ENCODE peak calls at places on chromosomes 2 and 18, in nine cellular contexts. P is spleen, V is OCI-LY7, D is fibroblast of lung, Z is choroid plexus epithelial cell, O is foreskin fibroblast, B is upper lobe of right lung, W is uterus, Q is AG09309. X is an unnamed sample.

GRCh38 chr2:191218292-191218898 is 26.8 kb upstream of the MYO1B start:
- DNase-seq in V (peak), P (no peak), O (peak), Q (no peak), W (no peak), Z (peak), D (peak), B (no peak), X (peak)

GRCh38 chr18:57437782-57438668 is 2.9 kb downstream of the ONECUT2 start:
- DNase-seq in W (no peak), Z (peak), B (no peak), O (peak), P (peak), D (peak), Q (peak), V (no peak), X (peak)

GRCh38 chr2:207875473-207876212 is 105.9 kb upstream of the FZD5 start:
- DNase-seq in D (no peak), V (no peak), O (no peak), Q (no peak), P (no peak), Z (no peak), W (no peak), B (no peak), X (no peak)

GRCh38 chr2:47907097-47907781 is 941 bp upstream of the FBXO11 start:
- DNase-seq in D (no peak), W (peak), P (no peak), Q (no peak), O (peak), B (no peak), V (peak), Z (no peak), X (no peak)

GRCh38 chr2:237627463-237628321 is at the start of gene LRRFIP1:
- DNase-seq in V (no peak), D (no peak), Z (no peak), Q (no peak), W (peak), B (peak), P (peak), O (peak), X (no peak)

GRCh38 chr2:241752689-241753276 is 18.4 kb downstream of the D2HGDH start:
- DNase-seq in W (no peak), D (no peak), B (no peak), Q (no peak), P (no peak), O (no peak), V (no peak), Z (no peak), X (no peak)

GRCh38 chr18:49123431-49123830 is 172.7 kb upstream of the SMAD7 start:
- DNase-seq in V (no peak), Q (no peak), D (no peak), O (peak), Z (peak), P (no peak), W (no peak), B (no peak), X (no peak)

GRCh38 chr2:207403141-207403540 is 126.6 kb upstream of the CREB1 start:
- DNase-seq in Q (no peak), O (peak), V (no peak), P (no peak), W (no peak), Z (no peak), D (no peak), B (no peak), X (no peak)

GRCh38 chr2:146412625-146413024 is 1432.2 kb upstream of the ACVR2A start:
- DNase-seq in D (no peak), O (no peak), Z (no peak), B (no peak), P (peak), Q (no peak), V (peak), W (no peak), X (no peak)

GRCh38 chr2:14448340-14448739 is 184.2 kb upstream of the LRATD1 start:
- DNase-seq in P (no peak), B (no peak), Z (no peak), O (no peak), W (no peak), V (no peak), D (no peak), Q (no peak), X (no peak)

GRCh38 chr2:233418761-233419625 is 64.7 kb downstream of the DGKD start:
- DNase-seq in V (peak), Q (no peak), Z (peak), W (no peak), D (peak), P (peak), B (no peak), O (no peak), X (no peak)

GRCh38 chr2:219502618-219503017 is 3.9 kb downstream of the GMPPA start:
- DNase-seq in D (no peak), W (no peak), O (no peak), B (no peak), P (no peak), V (no peak), Z (no peak), Q (no peak), X (no peak)

GRCh38 chr2:235078914-235079472 is 127.2 kb downstream of the SH3BP4 start:
- DNase-seq in D (no peak), V (no peak), W (no peak), P (no peak), Z (no peak), O (no peak), B (no peak), Q (no peak), X (no peak)

GRCh38 chr2:74690571-74690970 is 36.5 kb downstream of the SEMA4F start:
- DNase-seq in V (peak), Q (peak), D (peak), W (no peak), B (no peak), P (no peak), Z (peak), O (peak), X (peak)

GRCh38 chr2:64639691-64640090 is 14.0 kb downstream of the SERTAD2 start:
- DNase-seq in W (no peak), Z (no peak), V (no peak), P (no peak), D (no peak), O (no peak), Q (no peak), B (no peak), X (no peak)
- TF ChIP-seq CTCF in W (no peak), Z (no peak), V (no peak), P (no peak), D (no peak), O (no peak), Q (no peak), B (no peak), X (no peak)

DNA sequence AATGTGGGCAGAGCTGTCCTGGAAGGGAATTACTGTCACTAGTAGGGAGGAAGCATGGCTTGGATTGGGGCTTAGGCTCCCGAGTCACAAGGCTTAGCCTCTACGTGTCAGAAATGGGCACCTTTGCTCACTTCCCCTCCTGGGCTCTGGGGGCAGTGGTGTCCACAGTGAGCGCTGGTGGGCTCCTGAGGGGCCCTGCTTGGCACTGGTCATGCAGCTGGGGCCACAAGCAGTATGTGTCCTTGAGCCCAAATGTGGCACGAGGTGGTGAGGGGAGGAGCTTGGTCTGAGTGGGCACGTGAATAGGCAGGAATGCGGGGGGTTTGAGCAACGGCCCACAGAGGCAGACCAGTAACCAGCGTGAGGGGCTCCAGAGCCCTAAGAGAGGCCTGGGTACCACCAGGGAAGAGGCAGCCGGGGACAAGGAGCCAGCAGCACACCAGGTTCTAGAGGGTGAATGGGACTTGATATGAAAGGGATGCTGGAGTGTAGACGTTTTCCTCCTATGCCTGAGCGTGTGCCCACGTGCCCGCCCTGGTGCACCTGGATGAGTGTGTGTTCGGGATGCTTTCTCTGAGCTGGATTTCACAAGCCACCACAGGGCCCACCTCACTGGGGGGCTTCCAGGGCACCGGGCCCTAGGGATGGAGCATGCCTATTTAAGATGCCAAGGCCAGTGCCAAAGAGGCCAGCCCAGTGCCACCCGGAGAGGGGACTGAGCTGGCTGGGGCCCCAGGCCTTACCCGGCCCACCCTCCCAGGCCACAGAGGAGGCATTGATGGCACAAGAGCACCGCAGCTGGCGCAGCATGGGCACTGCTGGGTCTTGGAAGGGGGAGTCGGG is 22.8 kb upstream of the PTMA start:
- DNase-seq in D (no peak), W (no peak), B (no peak), Q (no peak), V (peak), P (peak), Z (no peak), O (no peak), X (no peak)
- TF ChIP-seq CTCF in D (no peak), W (no peak), B (no peak), Q (peak), V (peak), P (no peak), Z (peak), O (no peak), X (peak)

DNA sequence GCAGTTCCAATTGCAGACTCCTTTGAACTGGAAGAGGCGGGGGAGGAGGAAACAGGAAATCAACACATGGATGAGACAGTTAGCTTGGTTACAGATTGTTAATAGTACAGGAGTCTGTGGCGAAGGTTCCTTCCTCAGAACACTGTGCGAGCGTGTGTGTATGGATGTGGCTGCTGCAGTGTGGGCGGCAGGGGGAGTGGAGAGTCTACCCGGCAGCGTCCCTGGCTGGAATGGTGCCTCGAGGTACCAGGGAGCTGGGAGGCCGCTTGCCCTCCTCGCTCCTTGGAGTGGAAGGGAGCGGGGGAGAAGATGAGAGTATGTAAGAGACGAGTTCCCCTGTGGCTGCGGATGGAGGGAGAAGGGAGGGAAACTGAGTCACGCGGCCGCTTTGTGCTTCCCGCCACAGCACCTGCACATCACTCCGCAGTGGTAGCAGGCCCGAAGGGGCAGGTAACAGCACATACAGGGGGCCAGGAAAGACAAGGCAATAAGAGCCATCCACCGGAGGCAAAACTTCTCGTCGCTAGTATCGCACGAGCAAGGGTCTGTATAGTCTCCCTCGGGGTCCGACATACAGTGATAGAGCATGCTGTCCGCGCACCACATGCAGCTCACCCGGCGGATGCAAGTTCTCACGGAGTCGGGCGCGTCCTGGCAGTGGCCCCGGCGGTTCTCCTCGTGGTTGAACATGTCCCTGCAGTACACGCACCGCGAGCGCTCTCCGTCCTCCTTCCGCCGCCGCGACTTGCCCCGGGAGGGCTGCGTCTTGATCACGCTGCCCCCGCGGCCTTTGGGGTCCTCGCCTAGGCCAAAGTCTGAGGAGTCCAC is 85.7 kb downstream of the ACTR2 start:
- DNase-seq in B (no peak), W (no peak), D (no peak), Z (no peak), P (no peak), V (no peak), O (no peak), Q (no peak), X (no peak)
- TF ChIP-seq CTCF in B (peak), W (no peak), D (no peak), Z (no peak), P (no peak), V (no peak), O (no peak), Q (no peak), X (no peak)

DNA sequence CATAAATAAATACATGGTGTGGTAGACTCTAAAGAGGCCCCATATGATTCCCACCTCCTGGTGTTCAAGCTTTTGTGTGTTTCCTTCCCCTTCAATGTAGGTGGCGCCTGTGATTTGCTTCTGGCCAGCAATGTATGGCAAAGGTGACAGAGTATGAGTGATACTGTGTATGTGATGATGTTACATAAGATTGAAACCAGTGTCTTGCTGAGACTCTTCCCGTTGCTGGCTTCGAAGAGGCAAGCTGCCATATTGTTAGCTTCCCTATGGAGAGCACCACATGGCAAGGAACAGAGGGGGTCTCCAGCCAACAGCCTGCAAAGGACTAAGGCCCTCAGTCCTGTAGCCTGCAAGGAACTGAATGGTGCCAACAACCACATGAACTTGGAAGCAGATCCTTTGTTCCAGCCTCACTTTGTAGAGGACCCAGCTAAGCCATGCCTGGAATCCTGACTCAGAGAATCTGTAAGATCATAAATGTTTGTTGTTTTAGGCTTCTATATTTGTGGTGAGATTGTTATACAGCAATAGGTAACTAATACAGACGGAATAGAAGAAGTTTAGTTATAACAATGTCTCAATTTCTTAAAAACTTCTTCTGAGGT is 1.7 kb upstream of the SMAD4 start:
- DNase-seq in V (peak), Q (no peak), W (no peak), O (peak), P (no peak), Z (peak), D (peak), B (no peak), X (peak)
- TF ChIP-seq CTCF in V (peak), Q (no peak), W (no peak), O (no peak), P (no peak), Z (no peak), D (no peak), B (no peak), X (no peak)

GRCh38 chr2:102622646-102623045 is 3.3 kb downstream of the SLC9A2 start:
- DNase-seq in O (no peak), B (no peak), W (no peak), P (no peak), V (no peak), Q (no peak), D (no peak), Z (no peak), X (no peak)

GRCh38 chr2:102618452-102619413 is 620 bp upstream of the SLC9A2 start:
- DNase-seq in O (peak), W (no peak), D (peak), B (peak), P (peak), V (no peak), Z (peak), Q (no peak), X (no peak)

GRCh38 chr2:102620367-102620766 is 1.0 kb downstream of the SLC9A2 start:
- DNase-seq in W (no peak), Z (no peak), Q (no peak), D (no peak), V (no peak), P (no peak), B (no peak), O (no peak), X (no peak)

GRCh38 chr2:102621630-102622029 is 2.3 kb downstream of the SLC9A2 start:
- DNase-seq in B (no peak), Z (no peak), D (no peak), O (no peak), V (no peak), W (no peak), Q (no peak), P (no peak), X (no peak)

DNA sequence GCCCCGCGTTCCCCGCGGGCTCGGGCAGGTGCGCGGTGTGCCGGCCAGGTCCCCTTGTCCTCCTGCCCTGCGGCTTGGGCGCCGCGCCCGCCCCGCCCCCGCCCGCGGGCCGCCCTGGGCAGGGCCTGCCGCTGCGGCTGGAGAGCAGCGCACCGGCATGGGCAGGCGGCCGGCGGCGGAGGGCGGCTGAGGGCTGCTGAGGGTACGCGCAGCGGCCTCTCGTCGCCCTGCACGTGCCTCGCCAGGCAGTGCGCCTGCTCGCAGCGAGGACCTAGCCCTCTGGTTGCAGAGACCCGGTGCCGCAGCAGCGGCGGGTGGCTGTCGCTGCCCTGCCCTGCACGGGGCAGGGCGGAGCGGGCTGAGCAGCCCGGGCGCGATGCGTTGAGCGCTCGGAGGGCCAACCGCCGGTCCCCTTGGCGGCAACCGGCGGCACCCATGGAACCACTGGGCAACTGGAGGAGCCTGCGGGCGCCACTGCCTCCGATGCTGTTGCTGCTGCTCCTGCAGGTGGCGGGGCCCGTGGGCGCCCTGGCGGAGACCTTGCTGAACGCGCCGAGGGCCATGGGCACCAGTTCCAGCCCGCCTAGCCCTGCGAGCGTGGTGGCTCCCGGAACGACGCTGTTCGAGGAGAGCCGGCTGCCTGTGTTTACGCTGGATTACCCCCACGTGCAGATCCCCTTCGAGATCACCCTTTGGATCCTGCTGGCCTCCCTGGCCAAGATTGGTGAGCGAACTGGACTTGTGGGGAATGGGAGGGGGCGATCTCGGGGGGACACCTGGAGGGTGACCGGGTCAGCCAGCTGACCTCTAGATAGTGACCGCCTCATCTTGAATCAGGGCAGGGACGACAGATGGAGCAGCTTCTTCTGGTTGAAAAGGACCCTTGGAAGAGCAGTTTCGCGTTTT is at the start of gene SLC9A2:
- DNase-seq in W (no peak), Z (no peak), D (no peak), Q (no peak), V (no peak), O (peak), B (peak), P (no peak), X (no peak)
- TF ChIP-seq CTCF in W (no peak), Z (no peak), D (no peak), Q (no peak), V (no peak), O (no peak), B (no peak), P (no peak), X (no peak)

DNA sequence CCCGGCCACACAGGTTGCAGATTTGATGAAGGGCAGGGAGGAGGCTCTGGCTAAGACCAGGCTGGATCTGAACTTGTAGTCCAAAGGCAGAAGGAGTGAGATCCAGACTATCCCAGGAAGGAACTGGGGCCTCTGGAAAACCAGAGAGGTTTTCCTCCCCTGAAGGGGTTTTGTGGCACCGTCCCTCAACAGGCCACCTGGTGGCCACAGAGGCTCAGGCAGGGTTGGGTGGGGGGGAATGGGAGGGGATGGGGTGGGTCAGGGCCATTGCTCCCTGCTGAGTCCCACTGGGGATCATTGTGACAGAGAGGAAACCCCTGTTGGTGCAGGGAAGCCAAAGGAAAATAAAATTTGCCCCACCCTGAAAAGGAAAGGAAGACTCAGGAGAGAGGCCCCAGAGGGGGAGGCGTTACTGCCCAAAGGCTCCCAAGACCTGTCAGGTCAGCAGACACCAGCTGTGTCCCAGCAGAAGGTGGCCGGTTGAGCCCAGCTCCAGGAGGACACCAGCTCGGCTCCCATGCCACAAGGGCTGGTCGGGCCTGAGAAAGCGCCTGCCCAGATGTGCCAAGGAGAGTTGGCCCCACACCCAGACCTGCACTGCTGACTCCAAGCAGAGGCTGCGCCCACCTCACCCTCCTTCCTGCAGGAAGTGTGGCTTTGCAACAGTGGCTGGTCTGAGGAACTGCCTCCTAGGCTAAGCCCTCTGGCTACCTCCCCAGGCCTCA is 37.3 kb upstream of the PTMA start:
- DNase-seq in B (no peak), Q (no peak), P (peak), D (no peak), V (peak), W (no peak), O (no peak), Z (no peak), X (no peak)
- TF ChIP-seq CTCF in B (peak), Q (peak), P (peak), D (no peak), V (no peak), W (no peak), O (no peak), Z (peak), X (peak)

GRCh38 chr2:44897406-44897805 is 44.1 kb upstream of the SIX3 start:
- DNase-seq in W (no peak), O (no peak), B (no peak), P (no peak), V (no peak), D (no peak), Q (no peak), Z (no peak), X (no peak)
- TF ChIP-seq CTCF in W (no peak), O (no peak), B (no peak), P (no peak), V (peak), D (no peak), Q (no peak), Z (peak), X (no peak)